ENCODE peak calls at places on chromosomes 6 and 20, in five cellular contexts. G, B, Q, R and M are unnamed samples.

GRCh38 chr6:33207569-33208088 is 671 bp upstream of the RING1 start:
- DNase-seq in B (no peak), G (no peak), Q (no peak), R (no peak), M (no peak)

GRCh38 chr6:129969064-129969463 is 49.3 kb upstream of the L3MBTL3 start:
- DNase-seq in B (no peak), Q (no peak), G (no peak), R (no peak), M (no peak)

GRCh38 chr6:157099912-157100593 is 223.3 kb downstream of the TMEM242 start:
- DNase-seq in G (no peak), B (peak), Q (no peak), R (peak), M (no peak)

GRCh38 chr6:13677878-13678254 is 33.8 kb downstream of the RANBP9 start:
- DNase-seq in R (no peak), G (no peak), B (no peak), Q (no peak), M (no peak)

GRCh38 chr6:99490608-99491007 is 24.6 kb downstream of the USP45 start:
- DNase-seq in B (no peak), G (no peak), R (no peak), Q (no peak), M (no peak)

GRCh38 chr6:53858913-53859312 is 64.1 kb downstream of the LRRC1 start:
- DNase-seq in G (no peak), Q (no peak), B (no peak), R (no peak), M (no peak)

GRCh38 chr20:58129736-58130135 is 98.7 kb downstream of the ANKRD60 start:
- DNase-seq in R (no peak), G (no peak), Q (no peak), B (no peak), M (no peak)

GRCh38 chr20:10306440-10307358 is 88.1 kb downstream of the SNAP25 start:
- DNase-seq in R (no peak), G (peak), Q (peak), B (no peak), M (no peak)

GRCh38 chr6:39411465-39411864 is 89.0 kb upstream of the KCNK16 start:
- DNase-seq in G (no peak), Q (no peak), B (peak), R (no peak), M (no peak)

GRCh38 chr6:15016813-15017212 is 229.1 kb upstream of the JARID2 start:
- DNase-seq in Q (no peak), R (no peak), B (no peak), G (no peak), M (no peak)

GRCh38 chr6:110746680-110747079 is 68.6 kb downstream of the CDK19 start:
- DNase-seq in G (no peak), Q (no peak), R (no peak), B (no peak), M (no peak)

GRCh38 chr20:48298851-48299484 is 513.7 kb upstream of the SULF2 start:
- DNase-seq in G (peak), B (no peak), R (no peak), Q (peak), M (no peak)